ENCODE peak calls at places on chromosomes 16 and 17, in six cellular contexts. One of them, this sample, is unnamed.

GRCh38 chr16:23803591-23804123 is 32.1 kb upstream of the PRKCB start:
- DNase-seq in NCI-H82: peak
- DNase-seq in stimulated activated CD8-positive, alpha-beta memory T cell treated with anti-CD3 and anti-CD28 coated beads, Interleukin-15, amount 100 ng/mL, for 48 hours: peak
- DNase-seq in mucosa of descending colon: peak
- DNase-seq in fibroblast of mammary gland: peak
- DNase-seq in brain pericyte: no peak
- DNase-seq in this sample: no peak

GRCh38 chr16:5649762-5650445 is 552.3 kb upstream of the EEF2KMT start:
- DNase-seq in mucosa of descending colon: no peak
- DNase-seq in NCI-H82: peak
- DNase-seq in fibroblast of mammary gland: no peak
- DNase-seq in stimulated activated CD8-positive, alpha-beta memory T cell treated with anti-CD3 and anti-CD28 coated beads, Interleukin-15, amount 100 ng/mL, for 48 hours: no peak
- DNase-seq in brain pericyte: no peak
- DNase-seq in this sample: no peak

GRCh38 chr16:88469615-88470395 is 16.7 kb downstream of the ZFPM1 start:
- DNase-seq in brain pericyte: no peak
- DNase-seq in mucosa of descending colon: no peak
- DNase-seq in fibroblast of mammary gland: no peak
- DNase-seq in NCI-H82: no peak
- DNase-seq in stimulated activated CD8-positive, alpha-beta memory T cell treated with anti-CD3 and anti-CD28 coated beads, Interleukin-15, amount 100 ng/mL, for 48 hours: no peak
- DNase-seq in this sample: no peak

GRCh38 chr17:50556803-50557202 is 3.7 kb upstream of the CACNA1G start:
- DNase-seq in brain pericyte: no peak
- DNase-seq in NCI-H82: peak
- DNase-seq in mucosa of descending colon: no peak
- DNase-seq in stimulated activated CD8-positive, alpha-beta memory T cell treated with anti-CD3 and anti-CD28 coated beads, Interleukin-15, amount 100 ng/mL, for 48 hours: no peak
- DNase-seq in fibroblast of mammary gland: no peak
- DNase-seq in this sample: no peak

GRCh38 chr17:75506134-75506533 is 9.2 kb downstream of the CASKIN2 start:
- DNase-seq in mucosa of descending colon: no peak
- DNase-seq in stimulated activated CD8-positive, alpha-beta memory T cell treated with anti-CD3 and anti-CD28 coated beads, Interleukin-15, amount 100 ng/mL, for 48 hours: no peak
- DNase-seq in NCI-H82: no peak
- DNase-seq in fibroblast of mammary gland: no peak
- DNase-seq in brain pericyte: no peak
- DNase-seq in this sample: no peak

GRCh38 chr16:81424761-81425160 is 19.8 kb upstream of the CMIP start:
- DNase-seq in mucosa of descending colon: no peak
- DNase-seq in fibroblast of mammary gland: no peak
- DNase-seq in brain pericyte: no peak
- DNase-seq in NCI-H82: no peak
- DNase-seq in stimulated activated CD8-positive, alpha-beta memory T cell treated with anti-CD3 and anti-CD28 coated beads, Interleukin-15, amount 100 ng/mL, for 48 hours: no peak
- DNase-seq in this sample: no peak

GRCh38 chr16:21339269-21339641 is 61.2 kb upstream of the CRYM start:
- DNase-seq in fibroblast of mammary gland: no peak
- DNase-seq in brain pericyte: no peak
- DNase-seq in mucosa of descending colon: no peak
- DNase-seq in NCI-H82: no peak
- DNase-seq in stimulated activated CD8-positive, alpha-beta memory T cell treated with anti-CD3 and anti-CD28 coated beads, Interleukin-15, amount 100 ng/mL, for 48 hours: no peak
- DNase-seq in this sample: no peak

GRCh38 chr16:21568502-21569189 is 30.7 kb upstream of the METTL9 start:
- DNase-seq in fibroblast of mammary gland: no peak
- DNase-seq in brain pericyte: no peak
- DNase-seq in mucosa of descending colon: no peak
- DNase-seq in NCI-H82: no peak
- DNase-seq in stimulated activated CD8-positive, alpha-beta memory T cell treated with anti-CD3 and anti-CD28 coated beads, Interleukin-15, amount 100 ng/mL, for 48 hours: no peak
- DNase-seq in this sample: no peak

GRCh38 chr16:80711406-80711805 is 93.0 kb downstream of the CDYL2 start:
- DNase-seq in fibroblast of mammary gland: no peak
- DNase-seq in brain pericyte: no peak
- DNase-seq in mucosa of descending colon: no peak
- DNase-seq in NCI-H82: no peak
- DNase-seq in stimulated activated CD8-positive, alpha-beta memory T cell treated with anti-CD3 and anti-CD28 coated beads, Interleukin-15, amount 100 ng/mL, for 48 hours: no peak
- DNase-seq in this sample: no peak

GRCh38 chr16:72940886-72941285 is 107.0 kb downstream of the ZFHX3 start:
- DNase-seq in fibroblast of mammary gland: no peak
- DNase-seq in NCI-H82: no peak
- DNase-seq in stimulated activated CD8-positive, alpha-beta memory T cell treated with anti-CD3 and anti-CD28 coated beads, Interleukin-15, amount 100 ng/mL, for 48 hours: no peak
- DNase-seq in mucosa of descending colon: no peak
- DNase-seq in brain pericyte: no peak
- DNase-seq in this sample: no peak

GRCh38 chr17:38877130-38877851 is 7.4 kb downstream of the LASP1 start:
- DNase-seq in stimulated activated CD8-positive, alpha-beta memory T cell treated with anti-CD3 and anti-CD28 coated beads, Interleukin-15, amount 100 ng/mL, for 48 hours: no peak
- DNase-seq in fibroblast of mammary gland: no peak
- DNase-seq in NCI-H82: peak
- DNase-seq in brain pericyte: no peak
- DNase-seq in mucosa of descending colon: no peak
- DNase-seq in this sample: no peak

GRCh38 chr17:46764709-46765401 is 53.6 kb downstream of the WNT3 start:
- DNase-seq in mucosa of descending colon: no peak
- DNase-seq in stimulated activated CD8-positive, alpha-beta memory T cell treated with anti-CD3 and anti-CD28 coated beads, Interleukin-15, amount 100 ng/mL, for 48 hours: no peak
- DNase-seq in NCI-H82: no peak
- DNase-seq in fibroblast of mammary gland: peak
- DNase-seq in brain pericyte: no peak
- DNase-seq in this sample: peak

GRCh38 chr17:78882546-78883089 is 20.4 kb downstream of the CEP295NL start:
- DNase-seq in NCI-H82: no peak
- DNase-seq in stimulated activated CD8-positive, alpha-beta memory T cell treated with anti-CD3 and anti-CD28 coated beads, Interleukin-15, amount 100 ng/mL, for 48 hours: no peak
- DNase-seq in fibroblast of mammary gland: no peak
- DNase-seq in mucosa of descending colon: no peak
- DNase-seq in brain pericyte: no peak
- DNase-seq in this sample: no peak

GRCh38 chr17:39962642-39963220 is at the start of gene GSDMA:
- DNase-seq in stimulated activated CD8-positive, alpha-beta memory T cell treated with anti-CD3 and anti-CD28 coated beads, Interleukin-15, amount 100 ng/mL, for 48 hours: no peak
- DNase-seq in NCI-H82: no peak
- DNase-seq in fibroblast of mammary gland: no peak
- DNase-seq in mucosa of descending colon: no peak
- DNase-seq in brain pericyte: no peak
- DNase-seq in this sample: no peak

GRCh38 chr17:81713004-81713555 is 996 bp downstream of the SLC25A10 start:
- DNase-seq in NCI-H82: peak
- DNase-seq in fibroblast of mammary gland: no peak
- DNase-seq in brain pericyte: no peak
- DNase-seq in mucosa of descending colon: no peak
- DNase-seq in stimulated activated CD8-positive, alpha-beta memory T cell treated with anti-CD3 and anti-CD28 coated beads, Interleukin-15, amount 100 ng/mL, for 48 hours: no peak
- DNase-seq in this sample: no peak

GRCh38 chr17:46171939-46172338 is 21.3 kb downstream of the KANSL1 start:
- DNase-seq in brain pericyte: no peak
- DNase-seq in fibroblast of mammary gland: no peak
- DNase-seq in stimulated activated CD8-positive, alpha-beta memory T cell treated with anti-CD3 and anti-CD28 coated beads, Interleukin-15, amount 100 ng/mL, for 48 hours: no peak
- DNase-seq in NCI-H82: no peak
- DNase-seq in mucosa of descending colon: no peak
- DNase-seq in this sample: no peak

GRCh38 chr16:10206215-10206614 is 24.0 kb upstream of the GRIN2A start:
- DNase-seq in stimulated activated CD8-positive, alpha-beta memory T cell treated with anti-CD3 and anti-CD28 coated beads, Interleukin-15, amount 100 ng/mL, for 48 hours: no peak
- DNase-seq in fibroblast of mammary gland: no peak
- DNase-seq in mucosa of descending colon: no peak
- DNase-seq in brain pericyte: no peak
- DNase-seq in NCI-H82: no peak
- DNase-seq in this sample: no peak

GRCh38 chr17:69325518-69326301 is 1.2 kb downstream of the ABCA5 start:
- DNase-seq in stimulated activated CD8-positive, alpha-beta memory T cell treated with anti-CD3 and anti-CD28 coated beads, Interleukin-15, amount 100 ng/mL, for 48 hours: no peak
- DNase-seq in fibroblast of mammary gland: no peak
- DNase-seq in NCI-H82: peak
- DNase-seq in brain pericyte: no peak
- DNase-seq in mucosa of descending colon: peak
- DNase-seq in this sample: no peak

GRCh38 chr17:73091770-73092517 is 544 bp downstream of the SLC39A11 start:
- DNase-seq in NCI-H82: peak
- DNase-seq in fibroblast of mammary gland: no peak
- DNase-seq in stimulated activated CD8-positive, alpha-beta memory T cell treated with anti-CD3 and anti-CD28 coated beads, Interleukin-15, amount 100 ng/mL, for 48 hours: no peak
- DNase-seq in mucosa of descending colon: peak
- DNase-seq in brain pericyte: no peak
- DNase-seq in this sample: no peak

GRCh38 chr17:60468371-60468770 is 46.1 kb downstream of the CHCT1 start:
- DNase-seq in NCI-H82: peak
- DNase-seq in stimulated activated CD8-positive, alpha-beta memory T cell treated with anti-CD3 and anti-CD28 coated beads, Interleukin-15, amount 100 ng/mL, for 48 hours: no peak
- DNase-seq in brain pericyte: peak
- DNase-seq in fibroblast of mammary gland: no peak
- DNase-seq in mucosa of descending colon: no peak
- DNase-seq in this sample: no peak

GRCh38 chr17:77708049-77708448 is 250.5 kb upstream of the TNRC6C start:
- DNase-seq in mucosa of descending colon: no peak
- DNase-seq in stimulated activated CD8-positive, alpha-beta memory T cell treated with anti-CD3 and anti-CD28 coated beads, Interleukin-15, amount 100 ng/mL, for 48 hours: no peak
- DNase-seq in fibroblast of mammary gland: no peak
- DNase-seq in NCI-H82: peak
- DNase-seq in brain pericyte: no peak
- DNase-seq in this sample: no peak

GRCh38 chr17:69508814-69509213 is 94.3 kb downstream of the MAP2K6 start:
- DNase-seq in fibroblast of mammary gland: no peak
- DNase-seq in stimulated activated CD8-positive, alpha-beta memory T cell treated with anti-CD3 and anti-CD28 coated beads, Interleukin-15, amount 100 ng/mL, for 48 hours: no peak
- DNase-seq in brain pericyte: no peak
- DNase-seq in mucosa of descending colon: no peak
- DNase-seq in NCI-H82: no peak
- DNase-seq in this sample: no peak

GRCh38 chr17:8956521-8956920 is 9.0 kb downstream of the PIK3R5 start:
- DNase-seq in fibroblast of mammary gland: no peak
- DNase-seq in mucosa of descending colon: no peak
- DNase-seq in stimulated activated CD8-positive, alpha-beta memory T cell treated with anti-CD3 and anti-CD28 coated beads, Interleukin-15, amount 100 ng/mL, for 48 hours: no peak
- DNase-seq in NCI-H82: no peak
- DNase-seq in brain pericyte: no peak
- DNase-seq in this sample: no peak

GRCh38 chr16:68651136-68651535 is 6.0 kb downstream of the CDH3 start:
- DNase-seq in brain pericyte: no peak
- DNase-seq in NCI-H82: no peak
- DNase-seq in stimulated activated CD8-positive, alpha-beta memory T cell treated with anti-CD3 and anti-CD28 coated beads, Interleukin-15, amount 100 ng/mL, for 48 hours: no peak
- DNase-seq in fibroblast of mammary gland: no peak
- DNase-seq in mucosa of descending colon: no peak
- DNase-seq in this sample: no peak

GRCh38 chr16:62642677-62643076 is 606.4 kb upstream of the CDH8 start:
- DNase-seq in NCI-H82: no peak
- DNase-seq in mucosa of descending colon: no peak
- DNase-seq in stimulated activated CD8-positive, alpha-beta memory T cell treated with anti-CD3 and anti-CD28 coated beads, Interleukin-15, amount 100 ng/mL, for 48 hours: no peak
- DNase-seq in brain pericyte: no peak
- DNase-seq in fibroblast of mammary gland: no peak
- DNase-seq in this sample: no peak

GRCh38 chr17:45175759-45176140 is 14.1 kb downstream of the HEXIM2 start:
- DNase-seq in fibroblast of mammary gland: no peak
- DNase-seq in NCI-H82: no peak
- DNase-seq in mucosa of descending colon: no peak
- DNase-seq in brain pericyte: no peak
- DNase-seq in stimulated activated CD8-positive, alpha-beta memory T cell treated with anti-CD3 and anti-CD28 coated beads, Interleukin-15, amount 100 ng/mL, for 48 hours: no peak
- DNase-seq in this sample: no peak

GRCh38 chr17:55772086-55772485 is 21.2 kb downstream of the PCTP start:
- DNase-seq in fibroblast of mammary gland: no peak
- DNase-seq in brain pericyte: no peak
- DNase-seq in mucosa of descending colon: no peak
- DNase-seq in stimulated activated CD8-positive, alpha-beta memory T cell treated with anti-CD3 and anti-CD28 coated beads, Interleukin-15, amount 100 ng/mL, for 48 hours: no peak
- DNase-seq in NCI-H82: no peak
- DNase-seq in this sample: no peak

GRCh38 chr16:75074920-75075687 is 41.5 kb downstream of the LDHD start:
- DNase-seq in NCI-H82: no peak
- DNase-seq in stimulated activated CD8-positive, alpha-beta memory T cell treated with anti-CD3 and anti-CD28 coated beads, Interleukin-15, amount 100 ng/mL, for 48 hours: peak
- DNase-seq in brain pericyte: no peak
- DNase-seq in mucosa of descending colon: peak
- DNase-seq in fibroblast of mammary gland: no peak
- DNase-seq in this sample: no peak

GRCh38 chr17:40306395-40306794 is 2.6 kb upstream of the RARA start:
- DNase-seq in mucosa of descending colon: no peak
- DNase-seq in NCI-H82: no peak
- DNase-seq in brain pericyte: no peak
- DNase-seq in fibroblast of mammary gland: no peak
- DNase-seq in stimulated activated CD8-positive, alpha-beta memory T cell treated with anti-CD3 and anti-CD28 coated beads, Interleukin-15, amount 100 ng/mL, for 48 hours: no peak
- DNase-seq in this sample: no peak

GRCh38 chr16:2019500-2019899 is at the start of gene NPW:
- DNase-seq in stimulated activated CD8-positive, alpha-beta memory T cell treated with anti-CD3 and anti-CD28 coated beads, Interleukin-15, amount 100 ng/mL, for 48 hours: peak
- DNase-seq in brain pericyte: no peak
- DNase-seq in fibroblast of mammary gland: no peak
- DNase-seq in mucosa of descending colon: peak
- DNase-seq in NCI-H82: peak
- DNase-seq in this sample: no peak

GRCh38 chr17:82116246-82116645 is 18.2 kb upstream of the FASN start:
- DNase-seq in fibroblast of mammary gland: no peak
- DNase-seq in stimulated activated CD8-positive, alpha-beta memory T cell treated with anti-CD3 and anti-CD28 coated beads, Interleukin-15, amount 100 ng/mL, for 48 hours: no peak
- DNase-seq in mucosa of descending colon: no peak
- DNase-seq in brain pericyte: no peak
- DNase-seq in NCI-H82: no peak
- DNase-seq in this sample: no peak

GRCh38 chr16:72025404-72026114 is 17.0 kb downstream of the DHODH start:
- DNase-seq in brain pericyte: no peak
- DNase-seq in fibroblast of mammary gland: no peak
- DNase-seq in mucosa of descending colon: no peak
- DNase-seq in stimulated activated CD8-positive, alpha-beta memory T cell treated with anti-CD3 and anti-CD28 coated beads, Interleukin-15, amount 100 ng/mL, for 48 hours: no peak
- DNase-seq in NCI-H82: no peak
- DNase-seq in this sample: no peak

GRCh38 chr17:31373150-31374082 is 18.1 kb upstream of the RAB11FIP4 start:
- DNase-seq in mucosa of descending colon: no peak
- DNase-seq in NCI-H82: peak
- DNase-seq in brain pericyte: no peak
- DNase-seq in fibroblast of mammary gland: peak
- DNase-seq in stimulated activated CD8-positive, alpha-beta memory T cell treated with anti-CD3 and anti-CD28 coated beads, Interleukin-15, amount 100 ng/mL, for 48 hours: no peak
- DNase-seq in this sample: peak

GRCh38 chr16:27441998-27442397 is 40.0 kb downstream of the IL21R start:
- DNase-seq in fibroblast of mammary gland: no peak
- DNase-seq in stimulated activated CD8-positive, alpha-beta memory T cell treated with anti-CD3 and anti-CD28 coated beads, Interleukin-15, amount 100 ng/mL, for 48 hours: no peak
- DNase-seq in NCI-H82: no peak
- DNase-seq in mucosa of descending colon: no peak
- DNase-seq in brain pericyte: no peak
- DNase-seq in this sample: no peak

GRCh38 chr16:19841184-19841583 is 43.5 kb downstream of the GPRC5B start:
- DNase-seq in stimulated activated CD8-positive, alpha-beta memory T cell treated with anti-CD3 and anti-CD28 coated beads, Interleukin-15, amount 100 ng/mL, for 48 hours: no peak
- DNase-seq in mucosa of descending colon: no peak
- DNase-seq in fibroblast of mammary gland: no peak
- DNase-seq in brain pericyte: no peak
- DNase-seq in NCI-H82: no peak
- DNase-seq in this sample: no peak

GRCh38 chr16:72091217-72091616 is 2.2 kb downstream of the TXNL4B start:
- DNase-seq in brain pericyte: no peak
- DNase-seq in stimulated activated CD8-positive, alpha-beta memory T cell treated with anti-CD3 and anti-CD28 coated beads, Interleukin-15, amount 100 ng/mL, for 48 hours: no peak
- DNase-seq in mucosa of descending colon: no peak
- DNase-seq in fibroblast of mammary gland: no peak
- DNase-seq in NCI-H82: no peak
- DNase-seq in this sample: no peak

GRCh38 chr17:72079700-72080099 is 41.1 kb upstream of the SOX9 start:
- DNase-seq in mucosa of descending colon: no peak
- DNase-seq in brain pericyte: no peak
- DNase-seq in fibroblast of mammary gland: no peak
- DNase-seq in stimulated activated CD8-positive, alpha-beta memory T cell treated with anti-CD3 and anti-CD28 coated beads, Interleukin-15, amount 100 ng/mL, for 48 hours: no peak
- DNase-seq in NCI-H82: no peak
- DNase-seq in this sample: no peak

GRCh38 chr17:56897646-56898424 is 16.0 kb downstream of the TRIM25 start:
- DNase-seq in brain pericyte: no peak
- DNase-seq in mucosa of descending colon: no peak
- DNase-seq in NCI-H82: no peak
- DNase-seq in stimulated activated CD8-positive, alpha-beta memory T cell treated with anti-CD3 and anti-CD28 coated beads, Interleukin-15, amount 100 ng/mL, for 48 hours: no peak
- DNase-seq in fibroblast of mammary gland: no peak
- DNase-seq in this sample: no peak